ENCODE peak calls at places on chromosomes 12 and 14, in nine cellular contexts. One of them, this sample, is unnamed.

GRCh38 chr12:38544357-38545066 is 227.9 kb downstream of the ALG10B start:
- DNase-seq in CD4-positive, CD25-positive, alpha-beta regulatory T cell: no peak
- DNase-seq in left ventricle myocardium inferior: no peak
- DNase-seq in uterus: no peak
- DNase-seq in psoas muscle: no peak
- DNase-seq in CD8-positive, alpha-beta memory T cell: no peak
- DNase-seq in lower lobe of right lung: no peak
- DNase-seq in tibial artery: no peak
- DNase-seq in fibroblast of lung: no peak
- DNase-seq in this sample: no peak

GRCh38 chr14:71319646-71320045 is 412.4 kb downstream of the PCNX1 start:
- DNase-seq in CD4-positive, CD25-positive, alpha-beta regulatory T cell: no peak
- DNase-seq in left ventricle myocardium inferior: no peak
- DNase-seq in uterus: peak; percentile 15
- DNase-seq in psoas muscle: no peak
- DNase-seq in CD8-positive, alpha-beta memory T cell: no peak
- DNase-seq in lower lobe of right lung: no peak
- DNase-seq in tibial artery: no peak
- DNase-seq in fibroblast of lung: no peak
- DNase-seq in this sample: no peak

GRCh38 chr14:105473677-105474477 is 744 bp upstream of the CRIP2 start:
- DNase-seq in CD4-positive, CD25-positive, alpha-beta regulatory T cell: peak; percentile 58
- DNase-seq in left ventricle myocardium inferior: peak; percentile 97
- DNase-seq in uterus: peak; percentile 89
- DNase-seq in psoas muscle: peak; percentile 90
- DNase-seq in CD8-positive, alpha-beta memory T cell: peak; percentile 80
- DNase-seq in lower lobe of right lung: peak; percentile 94
- DNase-seq in tibial artery: peak; percentile 98
- DNase-seq in fibroblast of lung: peak; percentile 88
- DNase-seq in this sample: peak; percentile 76

GRCh38 chr14:46140445-46140844 is 511.1 kb downstream of the RPL10L start:
- DNase-seq in CD4-positive, CD25-positive, alpha-beta regulatory T cell: no peak
- DNase-seq in left ventricle myocardium inferior: no peak
- DNase-seq in uterus: no peak
- DNase-seq in psoas muscle: no peak
- DNase-seq in CD8-positive, alpha-beta memory T cell: no peak
- DNase-seq in lower lobe of right lung: no peak
- DNase-seq in tibial artery: no peak
- DNase-seq in fibroblast of lung: peak; percentile 1
- DNase-seq in this sample: no peak

GRCh38 chr14:33922125-33922524 is 28.7 kb downstream of the EGLN3 start:
- DNase-seq in CD4-positive, CD25-positive, alpha-beta regulatory T cell: no peak
- DNase-seq in left ventricle myocardium inferior: no peak
- DNase-seq in uterus: no peak
- DNase-seq in psoas muscle: no peak
- DNase-seq in CD8-positive, alpha-beta memory T cell: no peak
- DNase-seq in lower lobe of right lung: no peak
- DNase-seq in tibial artery: no peak
- DNase-seq in fibroblast of lung: peak; percentile 56
- DNase-seq in this sample: no peak

GRCh38 chr12:93595336-93595735 is 22.9 kb downstream of the SOCS2 start:
- DNase-seq in CD4-positive, CD25-positive, alpha-beta regulatory T cell: no peak
- DNase-seq in left ventricle myocardium inferior: no peak
- DNase-seq in uterus: no peak
- DNase-seq in psoas muscle: no peak
- DNase-seq in CD8-positive, alpha-beta memory T cell: no peak
- DNase-seq in lower lobe of right lung: no peak
- DNase-seq in tibial artery: no peak
- DNase-seq in fibroblast of lung: no peak
- DNase-seq in this sample: no peak

GRCh38 chr12:124774054-124774461 is 89.6 kb downstream of the SCARB1 start:
- DNase-seq in CD4-positive, CD25-positive, alpha-beta regulatory T cell: no peak
- DNase-seq in left ventricle myocardium inferior: no peak
- DNase-seq in uterus: no peak
- DNase-seq in psoas muscle: no peak
- DNase-seq in CD8-positive, alpha-beta memory T cell: no peak
- DNase-seq in lower lobe of right lung: peak; percentile 65
- DNase-seq in tibial artery: no peak
- DNase-seq in fibroblast of lung: no peak
- DNase-seq in this sample: no peak

GRCh38 chr12:114885501-114885900 is 201.5 kb upstream of the TBX3 start:
- DNase-seq in CD4-positive, CD25-positive, alpha-beta regulatory T cell: no peak
- DNase-seq in left ventricle myocardium inferior: no peak
- DNase-seq in uterus: no peak
- DNase-seq in psoas muscle: no peak
- DNase-seq in CD8-positive, alpha-beta memory T cell: no peak
- DNase-seq in lower lobe of right lung: no peak
- DNase-seq in tibial artery: no peak
- DNase-seq in fibroblast of lung: no peak
- DNase-seq in this sample: no peak

GRCh38 chr12:47725091-47725772 is at the start of gene ENDOU:
- DNase-seq in CD4-positive, CD25-positive, alpha-beta regulatory T cell: no peak
- DNase-seq in left ventricle myocardium inferior: no peak
- DNase-seq in uterus: no peak
- DNase-seq in psoas muscle: no peak
- DNase-seq in CD8-positive, alpha-beta memory T cell: no peak
- DNase-seq in lower lobe of right lung: no peak
- DNase-seq in tibial artery: no peak
- DNase-seq in fibroblast of lung: no peak
- DNase-seq in this sample: no peak

GRCh38 chr14:32078794-32079663 is 1.9 kb downstream of the ARHGAP5 start:
- DNase-seq in CD4-positive, CD25-positive, alpha-beta regulatory T cell: no peak
- DNase-seq in left ventricle myocardium inferior: no peak
- DNase-seq in uterus: no peak
- DNase-seq in psoas muscle: no peak
- DNase-seq in CD8-positive, alpha-beta memory T cell: no peak
- DNase-seq in lower lobe of right lung: no peak
- DNase-seq in tibial artery: no peak
- DNase-seq in fibroblast of lung: peak; percentile 73
- DNase-seq in this sample: no peak

GRCh38 chr12:11728154-11728755 is 78.8 kb downstream of the ETV6 start:
- DNase-seq in CD4-positive, CD25-positive, alpha-beta regulatory T cell: no peak
- DNase-seq in left ventricle myocardium inferior: no peak
- DNase-seq in uterus: no peak
- DNase-seq in psoas muscle: no peak
- DNase-seq in CD8-positive, alpha-beta memory T cell: no peak
- DNase-seq in lower lobe of right lung: no peak
- DNase-seq in tibial artery: no peak
- DNase-seq in fibroblast of lung: peak; percentile 64
- DNase-seq in this sample: no peak

GRCh38 chr14:20093442-20093841 is 17.1 kb upstream of the OR4K17 start:
- DNase-seq in CD4-positive, CD25-positive, alpha-beta regulatory T cell: no peak
- DNase-seq in left ventricle myocardium inferior: no peak
- DNase-seq in uterus: no peak
- DNase-seq in psoas muscle: no peak
- DNase-seq in CD8-positive, alpha-beta memory T cell: no peak
- DNase-seq in lower lobe of right lung: no peak
- DNase-seq in tibial artery: no peak
- DNase-seq in fibroblast of lung: no peak
- DNase-seq in this sample: no peak

GRCh38 chr12:88856201-88856600 is 275.9 kb upstream of the KITLG start:
- DNase-seq in CD4-positive, CD25-positive, alpha-beta regulatory T cell: no peak
- DNase-seq in left ventricle myocardium inferior: no peak
- DNase-seq in uterus: no peak
- DNase-seq in psoas muscle: no peak
- DNase-seq in CD8-positive, alpha-beta memory T cell: no peak
- DNase-seq in lower lobe of right lung: no peak
- DNase-seq in tibial artery: no peak
- DNase-seq in fibroblast of lung: no peak
- DNase-seq in this sample: no peak

GRCh38 chr12:120830052-120830940 is 73.9 kb downstream of the SPPL3 start:
- DNase-seq in CD4-positive, CD25-positive, alpha-beta regulatory T cell: no peak
- DNase-seq in left ventricle myocardium inferior: no peak
- DNase-seq in uterus: no peak
- DNase-seq in psoas muscle: no peak
- DNase-seq in CD8-positive, alpha-beta memory T cell: no peak
- DNase-seq in lower lobe of right lung: no peak
- DNase-seq in tibial artery: no peak
- DNase-seq in fibroblast of lung: no peak
- DNase-seq in this sample: no peak

GRCh38 chr12:116708826-116709756 is 28.8 kb downstream of the SPRING1 start:
- DNase-seq in CD4-positive, CD25-positive, alpha-beta regulatory T cell: peak; percentile 47
- DNase-seq in left ventricle myocardium inferior: peak; percentile 37
- DNase-seq in uterus: peak; percentile 41
- DNase-seq in psoas muscle: no peak
- DNase-seq in CD8-positive, alpha-beta memory T cell: peak; percentile 8
- DNase-seq in lower lobe of right lung: no peak
- DNase-seq in tibial artery: peak; percentile 74
- DNase-seq in fibroblast of lung: peak; percentile 36
- DNase-seq in this sample: peak; percentile 17

GRCh38 chr14:50562841-50563240 is 2.9 kb downstream of the ATL1 start:
- DNase-seq in CD4-positive, CD25-positive, alpha-beta regulatory T cell: no peak
- DNase-seq in left ventricle myocardium inferior: no peak
- DNase-seq in uterus: no peak
- DNase-seq in psoas muscle: no peak
- DNase-seq in CD8-positive, alpha-beta memory T cell: no peak
- DNase-seq in lower lobe of right lung: no peak
- DNase-seq in tibial artery: no peak
- DNase-seq in fibroblast of lung: no peak
- DNase-seq in this sample: no peak
- H3K27ac ChIP-seq in CD4-positive, CD25-positive, alpha-beta regulatory T cell: no peak overlapping the region
- H3K27ac ChIP-seq in left ventricle myocardium inferior: no peak overlapping the region
- H3K27ac ChIP-seq in uterus: no peak overlapping the region
- H3K27ac ChIP-seq in psoas muscle: no peak overlapping the region
- H3K27ac ChIP-seq in CD8-positive, alpha-beta memory T cell: no peak overlapping the region
- H3K27ac ChIP-seq in lower lobe of right lung: no peak overlapping the region
- H3K27ac ChIP-seq in tibial artery: no peak overlapping the region
- H3K27ac ChIP-seq in fibroblast of lung: no peak overlapping the region
- H3K27ac ChIP-seq in this sample: no peak overlapping the region

GRCh38 chr14:99523661-99524050 is 42.4 kb downstream of the CCNK start:
- DNase-seq in CD4-positive, CD25-positive, alpha-beta regulatory T cell: no peak
- DNase-seq in left ventricle myocardium inferior: peak; percentile 7
- DNase-seq in uterus: no peak
- DNase-seq in psoas muscle: peak; percentile 23
- DNase-seq in CD8-positive, alpha-beta memory T cell: no peak
- DNase-seq in lower lobe of right lung: peak; percentile 33
- DNase-seq in tibial artery: no peak
- DNase-seq in fibroblast of lung: no peak
- DNase-seq in this sample: no peak

GRCh38 chr14:99521176-99522024 is 40.2 kb downstream of the CCNK start:
- DNase-seq in CD4-positive, CD25-positive, alpha-beta regulatory T cell: no peak
- DNase-seq in left ventricle myocardium inferior: peak; percentile 13
- DNase-seq in uterus: no peak
- DNase-seq in psoas muscle: peak; percentile 41
- DNase-seq in CD8-positive, alpha-beta memory T cell: no peak
- DNase-seq in lower lobe of right lung: peak; percentile 24
- DNase-seq in tibial artery: no peak
- DNase-seq in fibroblast of lung: no peak
- DNase-seq in this sample: no peak

GRCh38 chr14:99522934-99523660 is 41.9 kb downstream of the CCNK start:
- DNase-seq in CD4-positive, CD25-positive, alpha-beta regulatory T cell: no peak
- DNase-seq in left ventricle myocardium inferior: peak; percentile 15
- DNase-seq in uterus: no peak
- DNase-seq in psoas muscle: peak; percentile 39
- DNase-seq in CD8-positive, alpha-beta memory T cell: no peak
- DNase-seq in lower lobe of right lung: peak; percentile 38
- DNase-seq in tibial artery: no peak
- DNase-seq in fibroblast of lung: peak; percentile 63
- DNase-seq in this sample: no peak

GRCh38 chr14:99522025-99522401 is 40.8 kb downstream of the CCNK start:
- DNase-seq in CD4-positive, CD25-positive, alpha-beta regulatory T cell: no peak
- DNase-seq in left ventricle myocardium inferior: peak; percentile 7
- DNase-seq in uterus: no peak
- DNase-seq in psoas muscle: peak; percentile 30
- DNase-seq in CD8-positive, alpha-beta memory T cell: no peak
- DNase-seq in lower lobe of right lung: peak; percentile 39
- DNase-seq in tibial artery: no peak
- DNase-seq in fibroblast of lung: no peak
- DNase-seq in this sample: no peak

DNA sequence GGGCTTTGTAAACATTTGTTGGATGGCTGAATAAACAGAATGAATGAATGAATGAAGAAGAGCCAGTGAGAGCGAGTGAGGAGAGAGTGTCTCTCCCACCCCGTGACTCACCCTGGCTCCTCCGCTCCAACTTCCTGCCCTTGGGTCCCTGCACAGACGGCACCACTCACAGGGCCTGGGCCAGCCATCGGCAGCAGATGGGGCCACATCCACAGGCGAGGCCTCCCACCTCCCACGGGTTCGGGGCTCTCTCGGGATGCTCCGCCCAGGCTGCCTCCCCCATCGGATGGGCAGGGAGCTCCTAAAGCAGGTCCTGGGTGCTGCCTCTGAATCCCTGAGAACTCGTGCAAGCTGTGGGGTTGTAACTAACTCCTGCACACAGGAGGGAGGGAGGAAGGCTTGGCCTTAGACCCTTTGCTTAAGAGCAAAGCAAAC is 41.3 kb downstream of the CCNK start:
- DNase-seq in CD4-positive, CD25-positive, alpha-beta regulatory T cell: no peak
- DNase-seq in left ventricle myocardium inferior: peak; percentile 34
- DNase-seq in uterus: peak; percentile 63
- DNase-seq in psoas muscle: peak; percentile 54
- DNase-seq in CD8-positive, alpha-beta memory T cell: no peak
- DNase-seq in lower lobe of right lung: peak; percentile 44
- DNase-seq in tibial artery: no peak
- DNase-seq in fibroblast of lung: peak; percentile 77
- DNase-seq in this sample: no peak
- H3K27ac ChIP-seq in CD4-positive, CD25-positive, alpha-beta regulatory T cell: no peak overlapping the region
- H3K27ac ChIP-seq in left ventricle myocardium inferior: peak overlapping the region; percentile 85
- H3K27ac ChIP-seq in uterus: peak overlapping the region; percentile 82
- H3K27ac ChIP-seq in psoas muscle: no peak overlapping the region
- H3K27ac ChIP-seq in CD8-positive, alpha-beta memory T cell: no peak overlapping the region
- H3K27ac ChIP-seq in lower lobe of right lung: no peak overlapping the region
- H3K27ac ChIP-seq in tibial artery: no peak overlapping the region
- H3K27ac ChIP-seq in fibroblast of lung: peak overlapping the region; percentile 59
- H3K27ac ChIP-seq in this sample: no peak overlapping the region

GRCh38 chr14:73427516-73428264 is 30.7 kb downstream of the NUMB start:
- DNase-seq in CD4-positive, CD25-positive, alpha-beta regulatory T cell: no peak
- DNase-seq in left ventricle myocardium inferior: no peak
- DNase-seq in uterus: no peak
- DNase-seq in psoas muscle: no peak
- DNase-seq in CD8-positive, alpha-beta memory T cell: no peak
- DNase-seq in lower lobe of right lung: no peak
- DNase-seq in tibial artery: no peak
- DNase-seq in fibroblast of lung: peak; percentile 36
- DNase-seq in this sample: no peak
- H3K27ac ChIP-seq in CD4-positive, CD25-positive, alpha-beta regulatory T cell: no peak overlapping the region
- H3K27ac ChIP-seq in left ventricle myocardium inferior: peak overlapping the region; percentile 76
- H3K27ac ChIP-seq in uterus: no peak overlapping the region
- H3K27ac ChIP-seq in psoas muscle: no peak overlapping the region
- H3K27ac ChIP-seq in CD8-positive, alpha-beta memory T cell: no peak overlapping the region
- H3K27ac ChIP-seq in lower lobe of right lung: peak overlapping the region; percentile 54
- H3K27ac ChIP-seq in tibial artery: no peak overlapping the region
- H3K27ac ChIP-seq in fibroblast of lung: peak overlapping the region; percentile 32
- H3K27ac ChIP-seq in this sample: no peak overlapping the region

DNA sequence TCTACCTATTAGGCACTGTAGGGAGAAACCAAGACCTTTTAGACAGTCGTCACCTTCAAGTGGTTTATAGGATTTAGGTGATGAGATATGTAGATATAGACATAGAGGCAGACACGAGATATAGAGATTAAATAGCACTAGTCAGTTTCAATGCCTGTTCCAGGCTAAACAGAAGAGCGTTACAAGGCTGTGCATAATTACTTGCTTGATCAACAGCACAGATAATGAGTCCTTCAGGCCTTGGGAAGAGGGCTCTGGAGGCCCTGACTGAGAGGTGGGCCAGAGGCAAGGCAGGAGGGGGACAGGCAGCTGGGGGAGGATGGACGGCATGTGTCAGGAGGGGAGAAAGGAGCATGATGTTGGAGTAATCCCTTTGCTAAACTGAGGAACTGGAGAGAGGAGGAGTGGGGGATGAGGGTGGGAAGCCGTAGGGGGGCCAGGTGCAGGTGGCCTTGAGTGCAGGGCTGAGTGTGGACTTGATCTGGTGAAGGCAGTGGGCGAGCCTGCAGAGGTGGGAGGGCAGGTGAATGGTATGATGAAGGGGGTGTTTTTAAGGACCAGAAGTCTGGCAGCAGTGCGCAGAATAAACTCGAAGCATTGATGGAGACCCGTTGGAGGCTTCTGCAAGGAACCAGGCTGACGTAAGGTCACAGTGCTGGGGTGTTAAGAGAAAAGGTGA is 43.9 kb upstream of the ATP23 start:
- DNase-seq in CD4-positive, CD25-positive, alpha-beta regulatory T cell: no peak
- DNase-seq in left ventricle myocardium inferior: no peak
- DNase-seq in uterus: no peak
- DNase-seq in psoas muscle: no peak
- DNase-seq in CD8-positive, alpha-beta memory T cell: no peak
- DNase-seq in lower lobe of right lung: no peak
- DNase-seq in tibial artery: no peak
- DNase-seq in fibroblast of lung: no peak
- DNase-seq in this sample: no peak
- H3K27ac ChIP-seq in CD4-positive, CD25-positive, alpha-beta regulatory T cell: peak overlapping the region; percentile 89
- H3K27ac ChIP-seq in left ventricle myocardium inferior: peak overlapping the region; percentile 98
- H3K27ac ChIP-seq in uterus: peak overlapping the region; percentile 98
- H3K27ac ChIP-seq in psoas muscle: peak overlapping the region; percentile 94
- H3K27ac ChIP-seq in CD8-positive, alpha-beta memory T cell: no peak overlapping the region
- H3K27ac ChIP-seq in lower lobe of right lung: peak overlapping the region; percentile 98
- H3K27ac ChIP-seq in tibial artery: peak overlapping the region; percentile 96
- H3K27ac ChIP-seq in fibroblast of lung: peak overlapping the region; percentile 93
- H3K27ac ChIP-seq in this sample: no peak overlapping the region